ENCODE peak calls at places on chromosome 7, in five cellular contexts. J is lower lobe of right lung; E is EH; V is skeletal muscle cell; W is activated naive CD4-positive, alpha-beta T cell treated with Interleukin-2 at 50 U/mL for 16 hours. N is an unnamed sample.

GRCh38 chr7:69439636-69440325 is 158.5 kb upstream of the AUTS2 start:
- DNase-seq in J (no peak), E (no peak), V (no peak), W (no peak), N (no peak)

GRCh38 chr7:29127527-29127926 is 18.8 kb downstream of the CPVL start:
- DNase-seq in J (no peak), E (no peak), V (no peak), W (no peak), N (no peak)

GRCh38 chr7:767941-768729 is 41.1 kb upstream of the PRKAR1B start:
- DNase-seq in J (no peak), E (no peak), V (no peak), W (no peak), N (peak; percentile 18)

GRCh38 chr7:124261710-124262109 is 228.8 kb upstream of the TMEM229A start:
- DNase-seq in J (no peak), E (no peak), V (no peak), W (no peak), N (no peak)

GRCh38 chr7:91347288-91347687 is 83.1 kb downstream of the FZD1 start:
- DNase-seq in J (no peak), E (no peak), V (peak; percentile 24), W (no peak), N (peak; percentile 59)

GRCh38 chr7:108072116-108072515 is 58.0 kb downstream of the LAMB4 start:
- DNase-seq in J (no peak), E (no peak), V (no peak), W (no peak), N (no peak)

GRCh38 chr7:22651534-22652243 is 75.3 kb upstream of the IL6 start:
- DNase-seq in J (no peak), E (peak; percentile 93), V (peak; percentile 74), W (no peak), N (peak; percentile 77)

GRCh38 chr7:50205011-50205410 is 99.5 kb upstream of the IKZF1 start:
- DNase-seq in J (no peak), E (no peak), V (no peak), W (no peak), N (no peak)

GRCh38 chr7:103857435-103857834 is 132.0 kb downstream of the RELN start:
- DNase-seq in J (no peak), E (no peak), V (no peak), W (no peak), N (no peak)

N was measured in astrocyte.